ENCODE peak calls at places on chromosomes 6 and 20, in four cellular contexts. One of them, this sample, is unnamed.

GRCh38 chr20:4092136-4092479 is 76.8 kb upstream of the RNF24 start:
- DNase-seq in HepG2: no peak
- DNase-seq in H1: no peak
- DNase-seq in K562: no peak
- DNase-seq in this sample: no peak

GRCh38 chr6:25017932-25018581 is 82.3 kb upstream of the RIPOR2 start:
- DNase-seq in K562: peak
- DNase-seq in H1: peak
- DNase-seq in HepG2: peak
- DNase-seq in this sample: peak

GRCh38 chr6:21263531-21264287 is 329.8 kb upstream of the SOX4 start:
- DNase-seq in HepG2: no peak
- DNase-seq in K562: peak
- DNase-seq in H1: no peak
- DNase-seq in this sample: no peak

GRCh38 chr20:25480797-25481196 is 73.3 kb downstream of the GINS1 start:
- DNase-seq in HepG2: no peak
- DNase-seq in H1: no peak
- DNase-seq in K562: no peak
- DNase-seq in this sample: no peak

GRCh38 chr6:39887692-39888450 is 46.4 kb downstream of the MOCS1 start:
- DNase-seq in K562: no peak
- DNase-seq in H1: peak
- DNase-seq in HepG2: peak
- DNase-seq in this sample: peak

GRCh38 chr6:37289931-37290330 is 32.0 kb upstream of the TMEM217 start:
- DNase-seq in HepG2: no peak
- DNase-seq in K562: no peak
- DNase-seq in H1: no peak
- DNase-seq in this sample: no peak

GRCh38 chr6:163876391-163876790 is 461.9 kb downstream of the QKI start:
- DNase-seq in K562: no peak
- DNase-seq in HepG2: no peak
- DNase-seq in H1: no peak
- DNase-seq in this sample: no peak

GRCh38 chr20:62029951-62030350 is 35.7 kb downstream of the TAF4 start:
- DNase-seq in H1: no peak
- DNase-seq in K562: no peak
- DNase-seq in HepG2: no peak
- DNase-seq in this sample: no peak

GRCh38 chr20:15318682-15319081 is 981.3 kb upstream of the FLRT3 start:
- DNase-seq in K562: no peak
- DNase-seq in H1: no peak
- DNase-seq in HepG2: no peak
- DNase-seq in this sample: no peak

GRCh38 chr6:55980627-55981211 is 105.3 kb upstream of the BMP5 start:
- DNase-seq in K562: no peak
- DNase-seq in H1: no peak
- DNase-seq in HepG2: peak
- DNase-seq in this sample: peak

GRCh38 chr6:152316024-152316423 is 321.1 kb downstream of the SYNE1 start:
- DNase-seq in K562: no peak
- DNase-seq in H1: no peak
- DNase-seq in HepG2: no peak
- DNase-seq in this sample: no peak

GRCh38 chr20:44154521-44155001 is 32.4 kb downstream of the JPH2 start:
- DNase-seq in K562: no peak
- DNase-seq in H1: no peak
- DNase-seq in HepG2: no peak
- DNase-seq in this sample: no peak

GRCh38 chr20:33404281-33404680 is 3.0 kb upstream of the CDK5RAP1 start:
- DNase-seq in H1: no peak
- DNase-seq in K562: no peak
- DNase-seq in HepG2: no peak
- DNase-seq in this sample: no peak

GRCh38 chr20:63678667-63679465 is 17.6 kb upstream of the TNFRSF6B start:
- DNase-seq in K562: no peak
- DNase-seq in HepG2: no peak
- DNase-seq in H1: no peak
- DNase-seq in this sample: no peak

GRCh38 chr20:25237610-25238318 is 10.1 kb upstream of the PYGB start:
- DNase-seq in HepG2: peak
- DNase-seq in K562: peak
- DNase-seq in H1: no peak
- DNase-seq in this sample: peak

GRCh38 chr6:133286765-133287164 is 45.6 kb downstream of the EYA4 start:
- DNase-seq in HepG2: no peak
- DNase-seq in H1: no peak
- DNase-seq in K562: peak
- DNase-seq in this sample: peak

GRCh38 chr6:134943567-134944111 is 6.3 kb downstream of the ALDH8A1 start:
- DNase-seq in H1: no peak
- DNase-seq in K562: no peak
- DNase-seq in HepG2: no peak
- DNase-seq in this sample: no peak

GRCh38 chr20:43840382-43841070 is 74.1 kb upstream of the TOX2 start:
- DNase-seq in K562: peak
- DNase-seq in HepG2: peak
- DNase-seq in H1: peak
- DNase-seq in this sample: peak

GRCh38 chr6:134506162-134506561 is 188.2 kb upstream of the SGK1 start:
- DNase-seq in HepG2: no peak
- DNase-seq in H1: no peak
- DNase-seq in K562: no peak
- DNase-seq in this sample: no peak

GRCh38 chr6:46963626-46964025 is 41.9 kb upstream of the ADGRF5 start:
- DNase-seq in H1: no peak
- DNase-seq in K562: no peak
- DNase-seq in HepG2: no peak
- DNase-seq in this sample: no peak

DNA sequence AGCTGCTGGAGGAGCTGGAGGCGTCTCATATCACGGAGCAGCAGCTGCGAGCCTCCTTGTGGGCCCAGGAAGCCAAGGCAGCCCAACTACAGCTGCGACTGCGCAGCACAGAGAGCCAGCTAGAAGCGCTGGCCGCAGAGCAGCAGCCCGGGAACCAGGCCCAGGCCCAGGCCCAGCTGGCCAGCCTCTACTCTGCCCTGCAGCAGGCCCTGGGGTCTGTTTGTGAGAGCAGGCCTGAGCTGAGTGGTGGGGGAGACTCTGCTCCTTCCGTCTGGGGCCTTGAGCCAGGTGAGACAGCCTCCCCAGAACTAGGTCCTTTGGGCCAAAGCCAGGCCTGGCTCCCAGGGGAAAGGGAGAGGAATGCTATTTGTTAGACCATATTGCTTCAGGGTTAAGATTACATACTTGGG is 31.7 kb downstream of the C20orf173 start:
- DNase-seq in HepG2: no peak
- DNase-seq in H1: no peak
- DNase-seq in K562: no peak
- DNase-seq in this sample: no peak
- TF ChIP-seq JUN in HepG2: no peak
- TF ChIP-seq JUN in H1: no peak
- TF ChIP-seq JUN in K562: no peak
- TF ChIP-seq JUN in this sample: no peak

GRCh38 chr6:34572585-34572984 is 16.5 kb upstream of the SPDEF start:
- DNase-seq in H1: no peak
- DNase-seq in HepG2: no peak
- DNase-seq in K562: no peak
- DNase-seq in this sample: no peak

GRCh38 chr6:34572021-34572420 is 15.9 kb upstream of the SPDEF start:
- DNase-seq in H1: no peak
- DNase-seq in HepG2: no peak
- DNase-seq in K562: no peak
- DNase-seq in this sample: no peak

GRCh38 chr6:34574647-34575293 is 18.6 kb upstream of the SPDEF start:
- DNase-seq in HepG2: no peak
- DNase-seq in H1: no peak
- DNase-seq in K562: no peak
- DNase-seq in this sample: no peak

GRCh38 chr6:34575326-34575725 is 19.2 kb upstream of the SPDEF start:
- DNase-seq in H1: peak
- DNase-seq in K562: peak
- DNase-seq in HepG2: no peak
- DNase-seq in this sample: no peak

GRCh38 chr6:34573567-34574183 is 17.5 kb upstream of the SPDEF start:
- DNase-seq in K562: no peak
- DNase-seq in HepG2: no peak
- DNase-seq in H1: no peak
- DNase-seq in this sample: no peak
- TF ChIP-seq HDAC2 in K562: no peak
- TF ChIP-seq HDAC2 in HepG2: no peak
- TF ChIP-seq HDAC2 in H1: no peak
- TF ChIP-seq HDAC2 in this sample: no peak

GRCh38 chr6:166496460-166496859 is 90.0 kb downstream of the RAMACL start:
- DNase-seq in K562: no peak
- DNase-seq in HepG2: no peak
- DNase-seq in H1: no peak
- DNase-seq in this sample: no peak
- TF ChIP-seq JUN in K562: no peak
- TF ChIP-seq JUN in HepG2: no peak
- TF ChIP-seq JUN in H1: no peak
- TF ChIP-seq JUN in this sample: no peak

GRCh38 chr6:54916858-54917257 is 70.3 kb downstream of the FAM83B start:
- DNase-seq in H1: no peak
- DNase-seq in HepG2: no peak
- DNase-seq in K562: no peak
- DNase-seq in this sample: peak
- TF ChIP-seq HDAC2 in H1: no peak
- TF ChIP-seq HDAC2 in HepG2: no peak
- TF ChIP-seq HDAC2 in K562: no peak
- TF ChIP-seq HDAC2 in this sample: no peak